ENCODE peak calls at places on chromosomes 12 and 14, in six cellular contexts. K is left ventricle myocardium inferior; L is CD4-positive, alpha-beta T cell; M is upper lobe of left lung; W is tibial nerve; Z is GM23248. S is an unnamed sample.

GRCh38 chr14:74882103-74882920 is 596 bp downstream of the DLST start:
- DNase-seq in K (peak), L (peak), M (peak), W (no peak), Z (peak), S (peak)

GRCh38 chr12:5430639-5431603 is 987 bp upstream of the NTF3 start:
- DNase-seq in K (no peak), L (no peak), M (no peak), W (no peak), Z (peak), S (no peak)

GRCh38 chr12:125151284-125151683 is 86.0 kb downstream of the AACS start:
- DNase-seq in K (no peak), L (no peak), M (no peak), W (no peak), Z (no peak), S (no peak)

GRCh38 chr12:97306121-97306520 is 156.5 kb upstream of the RMST start:
- DNase-seq in K (no peak), L (no peak), M (no peak), W (no peak), Z (no peak), S (no peak)

GRCh38 chr12:31019561-31020308 is 53.9 kb upstream of the DDX11 start:
- DNase-seq in K (no peak), L (no peak), M (peak), W (no peak), Z (no peak), S (no peak)

GRCh38 chr14:58752782-58753181 is 115.0 kb downstream of the DACT1 start:
- DNase-seq in K (peak), L (no peak), M (peak), W (peak), Z (peak), S (peak)

GRCh38 chr14:49619730-49620129 is 696 bp downstream of the RPL36AL start:
- DNase-seq in K (no peak), L (no peak), M (no peak), W (no peak), Z (peak), S (no peak)

GRCh38 chr14:73878436-73878835 is 8.2 kb upstream of the ZNF410 start:
- DNase-seq in K (no peak), L (no peak), M (no peak), W (no peak), Z (no peak), S (no peak)

GRCh38 chr14:101075025-101075800 is 171.7 kb upstream of the RTL1 start:
- DNase-seq in K (no peak), L (no peak), M (peak), W (peak), Z (no peak), S (no peak)

GRCh38 chr14:59427653-59428578 is 37.3 kb downstream of the GPR135 start:
- DNase-seq in K (peak), L (no peak), M (peak), W (no peak), Z (peak), S (no peak)

GRCh38 chr12:112170376-112170775 is 45.0 kb downstream of the TRAFD1 start:
- DNase-seq in K (no peak), L (peak), M (no peak), W (no peak), Z (peak), S (no peak)

GRCh38 chr12:85835810-85836715 is at the start of gene RASSF9:
- DNase-seq in K (peak), L (no peak), M (peak), W (peak), Z (peak), S (peak)

GRCh38 chr14:92421756-92422155 is 91.8 kb upstream of the RIN3 start:
- DNase-seq in K (no peak), L (no peak), M (no peak), W (no peak), Z (no peak), S (no peak)

GRCh38 chr14:104865631-104866441 is 768 bp downstream of the CEP170B start:
- DNase-seq in K (peak), L (no peak), M (peak), W (peak), Z (peak), S (no peak)

GRCh38 chr12:45354399-45354798 is 138.5 kb downstream of the ANO6 start:
- DNase-seq in K (no peak), L (no peak), M (no peak), W (no peak), Z (no peak), S (no peak)

GRCh38 chr12:89817501-89818226 is 109.0 kb upstream of the ATP2B1 start:
- DNase-seq in K (no peak), L (no peak), M (no peak), W (no peak), Z (peak), S (no peak)

GRCh38 chr12:96720363-96720705 is 186.7 kb upstream of the NEDD1 start:
- DNase-seq in K (no peak), L (peak), M (no peak), W (no peak), Z (peak), S (no peak)

GRCh38 chr12:63362801-63363200 is 211.8 kb upstream of the AVPR1A start:
- DNase-seq in K (no peak), L (no peak), M (no peak), W (no peak), Z (no peak), S (no peak)

DNA sequence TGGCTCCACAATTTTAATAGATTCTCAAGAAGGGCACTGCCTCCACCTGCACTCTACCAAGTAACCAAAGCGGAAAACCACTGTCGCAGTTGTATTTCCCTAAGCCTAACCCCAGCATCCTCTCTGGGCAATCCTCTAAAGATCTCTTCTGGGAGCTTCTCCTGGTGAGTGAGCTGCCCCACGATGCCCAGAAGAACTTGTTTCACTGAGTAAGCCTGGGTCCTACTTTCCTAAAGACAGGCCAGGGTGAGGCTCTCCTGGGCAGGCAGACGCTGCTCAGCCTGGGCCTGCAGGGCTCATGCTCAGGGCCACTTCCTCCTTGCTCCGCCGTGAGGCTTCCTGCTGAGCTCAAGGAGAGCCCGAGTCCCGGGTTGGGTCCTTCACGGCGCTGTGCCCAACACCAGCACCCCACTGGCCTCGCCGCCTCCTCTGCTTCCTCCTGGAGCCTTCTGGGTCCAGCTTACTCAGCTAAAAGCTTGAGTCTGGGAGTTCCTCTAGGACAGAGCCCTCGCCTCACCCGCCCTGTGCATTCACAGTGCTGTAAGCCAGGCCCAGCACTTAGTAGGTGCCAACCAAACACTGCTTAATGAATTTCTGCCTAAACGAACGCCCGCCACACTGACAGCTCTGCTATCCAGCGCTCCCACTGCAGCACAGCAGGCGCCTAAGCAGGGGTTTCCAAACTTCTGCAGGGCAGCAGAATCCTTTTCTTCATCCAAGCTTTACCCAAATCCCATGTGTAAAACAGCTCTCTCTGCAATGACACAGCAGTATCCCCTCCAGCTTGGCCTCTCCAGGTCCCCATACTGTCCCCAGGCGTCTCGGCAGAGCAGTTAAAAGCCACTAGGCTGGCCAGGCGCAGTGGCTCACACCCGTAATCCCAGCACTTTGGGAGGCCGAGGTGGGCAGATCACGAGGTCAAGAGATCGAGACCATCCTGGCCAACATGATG is 5.7 kb downstream of the RAB35 start:
- DNase-seq in K (peak), L (peak), M (peak), W (no peak), Z (no peak), S (peak)
- H3K27ac ChIP-seq in K (peak), L (peak), M (peak), W (peak), Z (no peak), S (no peak)

DNA sequence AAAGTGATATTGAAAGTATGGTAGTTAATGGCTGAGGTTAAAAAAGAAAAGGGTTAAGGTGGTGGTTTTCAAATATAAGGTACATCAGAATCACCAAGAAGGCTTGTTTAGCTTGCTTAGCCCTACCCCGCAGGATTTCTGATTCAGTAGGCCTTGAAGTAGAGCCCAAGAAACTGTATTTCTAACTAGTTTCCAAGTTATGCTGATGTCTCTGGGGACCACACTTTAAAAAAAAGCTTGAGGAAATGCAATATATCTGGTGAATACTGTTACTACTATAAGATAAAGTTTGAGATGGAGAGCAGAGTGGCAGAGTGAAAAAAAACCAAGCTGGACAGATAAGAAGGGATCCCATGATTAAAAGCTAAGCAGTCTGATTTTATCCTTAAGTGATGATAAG is 18.3 kb upstream of the GXYLT1 start:
- DNase-seq in K (no peak), L (no peak), M (no peak), W (no peak), Z (no peak), S (no peak)
- H3K27ac ChIP-seq in K (no peak), L (no peak), M (no peak), W (no peak), Z (no peak), S (no peak)

GRCh38 chr12:131688131-131688844 is 22.6 kb upstream of the SFSWAP start:
- DNase-seq in K (no peak), L (no peak), M (no peak), W (no peak), Z (no peak), S (no peak)
- H3K27ac ChIP-seq in K (no peak), L (no peak), M (no peak), W (no peak), Z (no peak), S (no peak)

DNA sequence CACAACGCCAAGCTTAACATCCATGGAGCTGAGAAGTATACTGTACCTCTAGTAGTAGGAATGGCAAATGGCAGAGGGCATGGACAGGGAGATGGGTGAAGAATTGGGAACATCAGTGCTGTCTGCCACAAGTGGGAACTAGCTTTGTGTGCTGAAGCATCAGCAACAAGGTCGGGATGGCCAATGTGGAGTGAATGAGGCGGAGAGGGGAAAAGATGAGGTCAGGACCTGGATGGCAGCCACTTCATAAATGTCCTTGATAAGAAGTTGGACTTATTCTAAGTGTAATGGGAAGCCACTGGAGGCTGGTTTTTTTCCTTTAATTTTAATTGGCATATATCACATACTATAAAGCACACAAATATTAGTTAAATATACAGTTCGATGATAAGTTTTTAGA is 21.9 kb upstream of the CLMN start:
- DNase-seq in K (peak), L (no peak), M (no peak), W (no peak), Z (no peak), S (no peak)
- H3K27ac ChIP-seq in K (no peak), L (no peak), M (no peak), W (no peak), Z (no peak), S (no peak)

GRCh38 chr12:100799770-100800169 is 5.2 kb downstream of the ANO4 start:
- DNase-seq in K (no peak), L (no peak), M (no peak), W (no peak), Z (peak), S (peak)
- H3K27ac ChIP-seq in K (no peak), L (no peak), M (no peak), W (no peak), Z (no peak), S (peak)

GRCh38 chr12:56188786-56189335 is 422 bp downstream of the SMARCC2 start:
- DNase-seq in K (no peak), L (no peak), M (no peak), W (peak), Z (peak), S (no peak)
- H3K27ac ChIP-seq in K (peak), L (peak), M (peak), W (peak), Z (no peak), S (peak)

GRCh38 chr12:10175849-10176641 is 2.8 kb upstream of the TMEM52B start:
- DNase-seq in K (no peak), L (no peak), M (no peak), W (no peak), Z (no peak), S (no peak)
- H3K27ac ChIP-seq in K (no peak), L (no peak), M (no peak), W (no peak), Z (no peak), S (no peak)

GRCh38 chr12:92570056-92570753 is 132.6 kb upstream of the PLEKHG7 start:
- DNase-seq in K (no peak), L (no peak), M (peak), W (no peak), Z (peak), S (peak)

GRCh38 chr12:92571844-92572543 is 130.8 kb upstream of the PLEKHG7 start:
- DNase-seq in K (no peak), L (no peak), M (no peak), W (no peak), Z (peak), S (no peak)

GRCh38 chr12:92568631-92569128 is 134.1 kb upstream of the PLEKHG7 start:
- DNase-seq in K (no peak), L (no peak), M (no peak), W (no peak), Z (no peak), S (no peak)

GRCh38 chr12:92573104-92573503 is 129.7 kb upstream of the PLEKHG7 start:
- DNase-seq in K (no peak), L (no peak), M (no peak), W (no peak), Z (no peak), S (no peak)

DNA sequence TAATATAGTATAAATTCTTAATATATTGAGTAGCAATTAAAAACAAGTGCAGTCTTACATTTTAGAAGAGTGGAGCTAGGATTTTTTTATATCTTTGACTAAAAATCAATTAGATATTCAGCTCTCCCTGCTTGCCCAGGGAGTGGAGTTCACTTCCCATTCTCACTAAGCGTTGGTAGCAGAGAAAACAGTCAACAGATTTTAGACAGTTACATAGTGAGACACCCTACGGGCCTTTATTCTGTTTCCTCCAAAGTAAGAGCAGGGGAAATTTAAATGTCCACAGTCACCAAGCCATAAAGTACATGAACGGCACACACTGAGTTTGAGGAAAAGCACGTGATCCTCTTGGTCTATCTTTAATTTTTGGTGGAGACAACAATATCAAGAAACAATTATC is 131.6 kb upstream of the PLEKHG7 start:
- DNase-seq in K (no peak), L (no peak), M (no peak), W (no peak), Z (no peak), S (no peak)
- H3K27ac ChIP-seq in K (no peak), L (no peak), M (no peak), W (no peak), Z (no peak), S (no peak)

GRCh38 chr14:68779761-68780323 is 13.0 kb downstream of the ZFP36L1 start:
- DNase-seq in K (no peak), L (peak), M (peak), W (no peak), Z (peak), S (no peak)

GRCh38 chr14:68783408-68784297 is 9.2 kb downstream of the ZFP36L1 start:
- DNase-seq in K (no peak), L (no peak), M (peak), W (no peak), Z (no peak), S (no peak)

GRCh38 chr14:68782091-68782981 is 10.5 kb downstream of the ZFP36L1 start:
- DNase-seq in K (no peak), L (no peak), M (peak), W (no peak), Z (no peak), S (no peak)

GRCh38 chr14:68780358-68781160 is 12.3 kb downstream of the ZFP36L1 start:
- DNase-seq in K (peak), L (peak), M (peak), W (no peak), Z (peak), S (no peak)

GRCh38 chr14:68781161-68782021 is 11.5 kb downstream of the ZFP36L1 start:
- DNase-seq in K (no peak), L (peak), M (peak), W (no peak), Z (no peak), S (no peak)
- H3K27ac ChIP-seq in K (peak), L (peak), M (peak), W (peak), Z (peak), S (no peak)